ENCODE peak calls at places on chromosome 7, in four cellular contexts. E, N, Z and Y are unnamed samples.

GRCh38 chr7:77831481-77831880 is 32.9 kb downstream of the PHTF2 start:
- ATAC-seq in N (no peak), Z (no peak), E (no peak), Y (no peak)

GRCh38 chr7:51256244-51256781 is 60.3 kb downstream of the COBL start:
- ATAC-seq in E (no peak), Z (no peak), N (no peak), Y (no peak)

GRCh38 chr7:44978511-44979366 is at the start of gene MYO1G:
- ATAC-seq in E (peak), Z (peak), N (no peak), Y (no peak)

GRCh38 chr7:7688956-7689355 is 29.5 kb downstream of the RPA3 start:
- ATAC-seq in E (peak), N (no peak), Z (no peak), Y (no peak)

GRCh38 chr7:108265007-108265406 is 134.8 kb upstream of the LAMB4 start:
- ATAC-seq in E (no peak), N (no peak), Z (no peak), Y (no peak)

GRCh38 chr7:4726051-4726450 is 44.0 kb downstream of the FOXK1 start:
- ATAC-seq in N (no peak), E (no peak), Z (no peak), Y (peak)

GRCh38 chr7:143929224-143929920 is 5.7 kb upstream of the OR2F2 start:
- ATAC-seq in Z (no peak), N (peak), E (no peak), Y (no peak)

GRCh38 chr7:155206286-155207020 is 91.2 kb upstream of the INSIG1 start:
- ATAC-seq in N (no peak), Z (peak), E (peak), Y (peak)

GRCh38 chr7:36005286-36005685 is 147.8 kb upstream of the EEPD1 start:
- ATAC-seq in Z (no peak), E (no peak), N (no peak), Y (no peak)

GRCh38 chr7:123823898-123824753 is 20.8 kb upstream of the HYAL4 start:
- ATAC-seq in E (no peak), N (no peak), Z (peak), Y (no peak)

GRCh38 chr7:104890216-104890615 is 123.8 kb upstream of the KMT2E start:
- ATAC-seq in Z (no peak), E (no peak), N (no peak), Y (no peak)

GRCh38 chr7:36216063-36216684 is 63.1 kb downstream of the EEPD1 start:
- ATAC-seq in Z (no peak), N (no peak), E (peak), Y (peak)

GRCh38 chr7:78139335-78139734 is 340.8 kb downstream of the PHTF2 start:
- ATAC-seq in N (no peak), Z (no peak), E (peak), Y (no peak)

GRCh38 chr7:135160098-135160857 is 10.2 kb downstream of the CYREN start:
- ATAC-seq in Z (peak), E (no peak), N (no peak), Y (peak)

GRCh38 chr7:28245108-28245868 is 64.7 kb upstream of the JAZF1 start:
- ATAC-seq in Z (no peak), E (no peak), N (no peak), Y (no peak)

GRCh38 chr7:17706734-17707133 is 233.6 kb downstream of the SNX13 start:
- ATAC-seq in N (peak), Z (peak), E (peak), Y (no peak)

GRCh38 chr7:104784678-104785077 is 229.3 kb upstream of the KMT2E start:
- ATAC-seq in E (no peak), N (no peak), Z (no peak), Y (no peak)

GRCh38 chr7:98733036-98733435 is 116.0 kb downstream of the NPTX2 start:
- ATAC-seq in Z (peak), E (no peak), N (no peak), Y (no peak)

GRCh38 chr7:70694909-70695803 is 436.8 kb upstream of the GALNT17 start:
- ATAC-seq in E (no peak), Z (peak), N (peak), Y (no peak)

GRCh38 chr7:86760236-86760635 is 116.5 kb downstream of the GRM3 start:
- ATAC-seq in N (no peak), Z (no peak), E (no peak), Y (no peak)

GRCh38 chr7:1748076-1748750 is 78.1 kb downstream of the ELFN1 start:
- ATAC-seq in E (no peak), N (peak), Z (peak), Y (no peak)

GRCh38 chr7:152014722-152015121 is 10.8 kb upstream of the GALNT11 start:
- ATAC-seq in Z (no peak), N (no peak), E (no peak), Y (no peak)

GRCh38 chr7:95715274-95715673 is 57.1 kb upstream of the DYNC1I1 start:
- ATAC-seq in E (no peak), N (no peak), Z (no peak), Y (no peak)

GRCh38 chr7:157658851-157659412 is 322.1 kb downstream of the DNAJB6 start:
- ATAC-seq in Z (no peak), E (no peak), N (no peak), Y (no peak)

GRCh38 chr7:44064791-44065430 is 456 bp downstream of the PGAM2 start:
- ATAC-seq in Z (no peak), E (peak), N (peak), Y (peak)

GRCh38 chr7:101538596-101539459 is 90.3 kb downstream of the MYL10 start:
- ATAC-seq in Z (peak), N (peak), E (peak), Y (peak)

GRCh38 chr7:37193087-37193774 is 255.4 kb downstream of the ELMO1 start:
- ATAC-seq in N (no peak), Z (no peak), E (peak), Y (no peak)

GRCh38 chr7:82443044-82443800 is at the start of gene CACNA2D1:
- ATAC-seq in N (peak), Z (peak), E (peak), Y (peak)

GRCh38 chr7:77687100-77687746 is 9.0 kb upstream of the RSBN1L start:
- ATAC-seq in N (peak), E (no peak), Z (peak), Y (no peak)

GRCh38 chr7:92732451-92733036 is 103.8 kb downstream of the CDK6 start:
- ATAC-seq in E (no peak), Z (no peak), N (no peak), Y (no peak)

GRCh38 chr7:1264345-1265280 is 31.9 kb downstream of the UNCX start:
- ATAC-seq in E (no peak), N (no peak), Z (no peak), Y (no peak)

GRCh38 chr7:43750016-43750887 is 8.2 kb upstream of the BLVRA start:
- ATAC-seq in E (peak), Z (no peak), N (no peak), Y (no peak)